ENCODE peak calls at places on chromosomes 13 and 19, in four cellular contexts. A is A549, I is K562, W is endothelial cell of umbilical vein. J is an unnamed sample.
A peak's percentile ranks its signal among the peaks of the same experiment; 100 is the strongest.

GRCh38 chr13:75547917-75548316 is 1.7 kb upstream of the UCHL3 start:
- DNase-seq in A (no peak), I (no peak), W (no peak), J (no peak)

GRCh38 chr13:67228031-67228430 is 2.1 kb downstream of the PCDH9 start:
- DNase-seq in I (no peak), A (no peak), W (no peak), J (no peak)

GRCh38 chr13:113000575-113000974 is 31.6 kb downstream of the MCF2L start:
- DNase-seq in A (no peak), I (no peak), W (no peak), J (no peak)

GRCh38 chr13:97261254-97262015 is 39.3 kb downstream of the MBNL2 start:
- DNase-seq in W (no peak), A (no peak), I (no peak), J (no peak)

GRCh38 chr13:33236021-33236420 is 49.5 kb downstream of the STARD13 start:
- DNase-seq in A (no peak), I (no peak), W (peak; percentile 59), J (no peak)

GRCh38 chr19:39916236-39916635 is 18.2 kb downstream of the FCGBP start:
- DNase-seq in A (no peak), I (no peak), W (no peak), J (no peak)

GRCh38 chr13:97058896-97059295 is 64.6 kb upstream of the OXGR1 start:
- DNase-seq in W (no peak), I (no peak), A (no peak), J (no peak)

GRCh38 chr13:51978836-51979556 is 32.3 kb downstream of the ATP7B start:
- DNase-seq in I (peak; percentile 68), A (no peak), W (no peak), J (peak; percentile 90)

GRCh38 chr19:38231918-38232317 is 7.9 kb upstream of the DPF1 start:
- DNase-seq in I (no peak), W (no peak), A (no peak), J (no peak)

GRCh38 chr19:1811942-1812425 is at the start of gene ATP8B3:
- DNase-seq in I (peak; percentile 98), W (no peak), A (peak; percentile 56), J (no peak)

GRCh38 chr19:49147923-49148682 is 7.1 kb downstream of the HRC start:
- DNase-seq in A (no peak), W (peak; percentile 50), I (peak; percentile 49), J (no peak)

GRCh38 chr19:49150106-49150943 is 4.9 kb downstream of the HRC start:
- DNase-seq in I (peak; percentile 78), W (peak; percentile 83), A (peak; percentile 91), J (peak; percentile 76)

GRCh38 chr19:49150944-49151243 is 4.3 kb downstream of the HRC start:
- DNase-seq in A (no peak), I (no peak), W (no peak), J (no peak)

GRCh38 chr19:49148784-49149651 is 6.2 kb downstream of the HRC start:
- DNase-seq in A (peak; percentile 98), I (peak; percentile 92), W (peak; percentile 91), J (peak; percentile 86)

DNA sequence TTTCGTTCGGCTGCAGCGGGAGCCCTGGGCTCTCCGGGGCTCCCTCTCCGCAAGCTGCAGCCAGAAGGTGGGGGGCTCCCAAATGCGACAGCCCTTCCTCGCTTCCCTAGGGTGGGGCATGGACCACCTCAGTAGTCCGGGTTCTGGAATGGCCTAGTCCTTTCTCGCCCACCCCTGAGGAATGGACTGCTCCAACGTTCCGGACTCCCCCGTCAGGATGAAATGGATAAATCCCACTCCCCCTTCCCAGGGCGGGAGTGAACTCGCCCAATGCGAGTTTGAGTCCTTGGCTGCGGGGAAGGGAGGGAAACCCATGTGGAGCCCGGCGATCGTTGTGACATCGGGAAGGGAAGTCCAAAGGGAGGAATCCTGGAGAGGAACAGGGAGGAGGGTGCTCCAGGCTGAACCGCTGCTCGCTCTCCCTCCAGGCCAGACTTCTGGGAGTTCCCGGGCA is 5.5 kb downstream of the HRC start:
- DNase-seq in I (peak; percentile 39), W (peak; percentile 75), A (peak; percentile 82), J (peak; percentile 76)
- TF ChIP-seq JUN in I (no peak), W (no peak), A (no peak), J (no peak)

GRCh38 chr19:4012092-4012974 is 4.8 kb downstream of the PIAS4 start:
- DNase-seq in A (no peak), I (no peak), W (no peak), J (no peak)

GRCh38 chr19:4012975-4013634 is 5.6 kb downstream of the PIAS4 start:
- DNase-seq in A (no peak), I (no peak), W (no peak), J (no peak)

GRCh38 chr19:4015705-4016402 is 8.3 kb downstream of the PIAS4 start:
- DNase-seq in W (no peak), I (no peak), A (no peak), J (no peak)

GRCh38 chr19:4014541-4015491 is 7.3 kb downstream of the PIAS4 start:
- DNase-seq in I (peak; percentile 69), W (no peak), A (no peak), J (no peak)

GRCh38 chr19:4013886-4014540 is 6.5 kb downstream of the PIAS4 start:
- DNase-seq in W (no peak), A (no peak), I (no peak), J (no peak)
- TF ChIP-seq MYC in W (no peak), A (no peak), I (no peak), J (no peak)

GRCh38 chr19:34171539-34171876 is 796 bp upstream of the LSM14A start:
- DNase-seq in I (no peak), W (no peak), A (peak; percentile 55), J (no peak)
- TF ChIP-seq JUN in I (no peak), W (no peak), A (no peak), J (no peak)

DNA sequence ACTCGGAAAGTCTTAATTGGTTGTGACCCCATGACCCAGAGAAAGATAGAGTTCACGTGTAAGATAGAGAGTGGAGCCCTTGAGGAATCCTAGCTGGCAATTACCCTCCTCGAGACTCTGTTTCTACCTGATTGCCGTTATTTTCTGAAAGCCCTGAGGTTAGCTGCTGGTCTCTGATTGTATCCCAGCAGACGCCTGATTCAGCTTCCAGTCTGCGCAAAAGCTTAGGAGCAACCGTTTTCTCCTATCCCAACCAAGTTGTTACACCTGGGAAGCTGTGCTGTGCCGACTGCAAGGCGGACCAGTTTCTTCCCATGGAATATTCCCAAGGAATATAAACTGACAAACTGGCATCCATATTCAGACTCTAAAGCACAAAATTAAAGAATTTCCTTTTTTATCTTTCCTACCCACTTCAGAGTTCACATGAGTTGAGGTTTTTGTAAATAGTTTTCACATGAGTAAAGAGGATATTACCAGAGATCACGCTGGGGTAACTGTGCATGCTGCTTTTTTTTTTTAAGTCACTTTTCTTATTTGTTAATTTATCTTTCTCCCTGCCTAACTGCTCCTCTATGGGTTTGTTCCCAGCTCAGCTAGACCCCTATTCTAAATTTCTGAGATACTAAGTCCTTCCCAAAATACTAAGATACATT is 1.5 kb upstream of the TRPC4 start:
- DNase-seq in A (no peak), I (no peak), W (no peak), J (no peak)
- TF ChIP-seq MYC in A (no peak), I (no peak), W (no peak), J (no peak)

GRCh38 chr13:30808600-30808999 is 73.3 kb downstream of the ALOX5AP start:
- DNase-seq in I (no peak), A (no peak), W (no peak), J (no peak)

GRCh38 chr13:30806784-30807183 is 71.4 kb downstream of the ALOX5AP start:
- DNase-seq in A (no peak), I (no peak), W (peak; percentile 72), J (no peak)

GRCh38 chr13:30807392-30807791 is 72.0 kb downstream of the ALOX5AP start:
- DNase-seq in I (no peak), A (no peak), W (no peak), J (no peak)

GRCh38 chr13:30809787-30810186 is 74.4 kb downstream of the ALOX5AP start:
- DNase-seq in I (no peak), W (no peak), A (no peak), J (no peak)

GRCh38 chr13:30810261-30810701 is 74.9 kb downstream of the ALOX5AP start:
- DNase-seq in W (no peak), I (no peak), A (no peak), J (no peak)
- TF ChIP-seq JUN in W (no peak), I (no peak), A (no peak), J (no peak)

GRCh38 chr19:53177986-53178385 is 15.2 kb downstream of the ZNF665 start:
- DNase-seq in I (no peak), A (no peak), W (no peak), J (no peak)

DNA sequence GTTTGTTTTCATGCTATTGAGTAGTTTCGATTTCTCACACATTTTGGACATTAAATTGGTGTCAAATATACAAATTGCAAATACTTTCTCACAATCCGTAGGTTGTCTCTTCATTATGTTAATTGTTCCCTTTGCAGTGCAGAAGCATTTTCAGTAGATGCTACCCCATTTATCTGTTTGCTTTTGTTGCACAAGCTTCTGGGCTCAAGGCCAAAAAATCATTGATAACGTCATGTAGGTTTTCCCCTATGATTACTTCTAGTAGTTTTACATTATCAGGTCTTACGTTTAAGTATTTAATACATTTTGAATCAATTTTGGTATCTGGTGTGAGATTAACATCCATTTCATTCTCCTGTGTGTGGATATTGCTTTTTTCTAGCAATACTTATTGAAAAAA is 14.0 kb upstream of the ZNF347 start:
- DNase-seq in A (no peak), W (no peak), I (no peak), J (peak; percentile 12)
- TF ChIP-seq MYC in A (no peak), W (no peak), I (no peak), J (no peak)